ENCODE peak calls at places on chromosomes 3 and 15, in four cellular contexts. O is body of pancreas, W is IMR-90, Y is spleen. C is an unnamed sample. For H3K27me3, the result is how much of the 10 kb centered on the place peaks cover.

GRCh38 chr15:68551296-68551635 is 27.5 kb upstream of the CORO2B start:
- DNase-seq in O (no peak), W (no peak), Y (no peak), C (no peak)

GRCh38 chr15:40250304-40250656 is 11.4 kb downstream of the PAK6 start:
- DNase-seq in O (no peak), W (no peak), Y (no peak), C (no peak)

GRCh38 chr3:185242642-185243041 is 11.2 kb downstream of the EHHADH start:
- DNase-seq in O (no peak), W (no peak), Y (no peak), C (no peak)

GRCh38 chr3:36212291-36212690 is 168.0 kb upstream of the STAC start:
- DNase-seq in O (no peak), W (no peak), Y (no peak), C (no peak)

GRCh38 chr15:40951764-40952163 is 1.5 kb upstream of the CHAC1 start:
- DNase-seq in O (no peak), W (no peak), Y (no peak), C (no peak)

GRCh38 chr3:13654330-13655073 is 105.6 kb downstream of the FBLN2 start:
- DNase-seq in O (no peak), W (no peak), Y (peak), C (no peak)

GRCh38 chr3:45090855-45091254 is 55.3 kb downstream of the CDCP1 start:
- DNase-seq in O (no peak), W (no peak), Y (no peak), C (no peak)

GRCh38 chr15:61702224-61703120 is 357.8 kb downstream of the VPS13C start:
- DNase-seq in O (no peak), W (no peak), Y (no peak), C (no peak)

GRCh38 chr3:30260747-30261146 is 345.7 kb upstream of the TGFBR2 start:
- DNase-seq in O (no peak), W (peak), Y (no peak), C (no peak)

GRCh38 chr15:100111103-100112060 is 230.4 kb downstream of the ADAMTS17 start:
- DNase-seq in O (no peak), W (peak), Y (peak), C (peak)

GRCh38 chr3:45910892-45911291 is 24.5 kb downstream of the CCR9 start:
- DNase-seq in O (no peak), W (no peak), Y (no peak), C (no peak)

GRCh38 chr3:184539801-184540440 is 21.7 kb upstream of the EPHB3 start:
- DNase-seq in O (no peak), W (no peak), Y (peak), C (no peak)

GRCh38 chr3:144112036-144112435 is 140.4 kb downstream of the DIPK2A start:
- DNase-seq in O (no peak), W (no peak), Y (no peak), C (no peak)

GRCh38 chr3:27758083-27758482 is 36.0 kb upstream of the EOMES start:
- DNase-seq in O (no peak), W (peak), Y (no peak), C (no peak)

GRCh38 chr3:50572158-50572557 is 2.8 kb downstream of the HEMK1 start:
- DNase-seq in O (peak), W (peak), Y (peak), C (peak)

GRCh38 chr3:188003188-188004171 is 150.5 kb upstream of the LPP start:
- DNase-seq in O (peak), W (no peak), Y (no peak), C (peak)

GRCh38 chr3:66797916-66798560 is 200.1 kb upstream of the KBTBD8 start:
- DNase-seq in O (no peak), W (peak), Y (no peak), C (peak)

GRCh38 chr3:190302209-190302885 is 19.9 kb downstream of the CLDN1 start:
- DNase-seq in O (no peak), W (no peak), Y (no peak), C (no peak)

GRCh38 chr3:158789592-158789991 is 12.3 kb upstream of the MFSD1 start:
- DNase-seq in O (no peak), W (peak), Y (no peak), C (no peak)

GRCh38 chr3:195224156-195224979 is 46.6 kb downstream of the XXYLT1 start:
- DNase-seq in O (no peak), W (no peak), Y (no peak), C (no peak)

GRCh38 chr3:135229018-135229495 is 434.0 kb downstream of the EPHB1 start:
- DNase-seq in O (no peak), W (no peak), Y (no peak), C (no peak)

GRCh38 chr3:170593634-170594033 is 7.8 kb upstream of the SLC7A14 start:
- DNase-seq in O (no peak), W (no peak), Y (no peak), C (no peak)

GRCh38 chr3:188380252-188380651 is 226.3 kb downstream of the LPP start:
- DNase-seq in O (no peak), W (no peak), Y (no peak), C (no peak)

GRCh38 chr15:53197426-53197839 is 407.3 kb upstream of the ONECUT1 start:
- DNase-seq in O (peak), W (peak), Y (peak), C (peak)

GRCh38 chr15:40338041-40338657 is 2.6 kb downstream of the CCDC9B start:
- DNase-seq in O (peak), W (peak), Y (peak), C (no peak)

GRCh38 chr3:104908761-104909160 is 457.9 kb upstream of the ALCAM start:
- DNase-seq in O (no peak), W (no peak), Y (no peak), C (no peak)

GRCh38 chr3:68866157-68866556 is 66.2 kb downstream of the TAFA4 start:
- DNase-seq in O (no peak), W (no peak), Y (no peak), C (no peak)

GRCh38 chr15:49137861-49138260 is 17.5 kb downstream of the COPS2 start:
- DNase-seq in O (no peak), W (peak), Y (no peak), C (no peak)

GRCh38 chr3:89617706-89618105 is 510.3 kb downstream of the EPHA3 start:
- DNase-seq in O (no peak), W (peak), Y (no peak), C (no peak)

GRCh38 chr3:121654493-121655385 is 6.0 kb downstream of the HCLS1 start:
- DNase-seq in O (no peak), W (no peak), Y (no peak), C (no peak)

GRCh38 chr3:143536817-143537535 is 311.3 kb downstream of the SLC9A9 start:
- DNase-seq in O (peak), W (peak), Y (no peak), C (no peak)

GRCh38 chr3:27708246-27708645 is 13.9 kb downstream of the EOMES start:
- DNase-seq in O (no peak), W (no peak), Y (no peak), C (no peak)

GRCh38 chr3:66675383-66675782 is 174.6 kb upstream of the LRIG1 start:
- DNase-seq in O (no peak), W (peak), Y (no peak), C (no peak)

GRCh38 chr3:99128205-99128604 is 226.7 kb upstream of the DCBLD2 start:
- DNase-seq in O (no peak), W (peak), Y (no peak), C (no peak)

GRCh38 chr3:73623996-73624362 is 762 bp downstream of the PDZRN3 start:
- DNase-seq in O (peak), W (peak), Y (no peak), C (no peak)

DNA sequence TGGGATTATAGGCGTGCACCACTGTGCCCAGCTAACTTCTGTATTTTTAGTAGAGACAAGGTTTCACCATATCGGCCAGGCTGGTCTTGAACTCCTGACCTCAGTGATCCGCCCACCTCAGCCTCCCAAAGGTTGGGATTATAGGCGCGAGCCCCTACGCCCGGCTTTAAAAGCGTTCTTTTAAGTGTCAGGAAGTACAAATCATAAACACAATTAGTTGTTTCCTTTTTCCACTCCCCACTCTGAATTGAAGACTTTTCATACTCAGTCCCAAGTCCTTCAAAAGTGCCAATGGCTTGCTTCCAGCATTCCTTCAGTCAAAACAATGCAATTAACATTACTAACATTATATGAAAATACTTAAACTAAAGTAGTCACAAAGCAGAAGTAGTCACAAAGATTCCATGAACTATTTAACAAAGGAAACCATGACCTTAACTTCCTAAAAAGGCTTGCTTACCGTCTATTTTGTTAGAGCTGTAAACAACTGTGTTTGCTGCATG is 8.1 kb downstream of the WDR82 start:
- DNase-seq in O (no peak), W (no peak), Y (peak), C (no peak)
- H3K4me3 ChIP-seq in O (no peak), W (no peak), Y (no peak), C (no peak)

GRCh38 chr15:89359471-89360293 is 25.1 kb upstream of the POLG start:
- DNase-seq in O (no peak), W (no peak), Y (peak), C (no peak)

GRCh38 chr15:89362203-89363101 is 27.8 kb upstream of the POLG start:
- DNase-seq in O (no peak), W (no peak), Y (peak), C (no peak)

GRCh38 chr15:89363133-89363532 is 28.5 kb upstream of the POLG start:
- DNase-seq in O (no peak), W (no peak), Y (peak), C (no peak)

GRCh38 chr15:89360294-89360971 is 25.8 kb upstream of the POLG start:
- DNase-seq in O (no peak), W (no peak), Y (peak), C (no peak)

GRCh38 chr15:89361451-89362202 is 27.0 kb upstream of the POLG start:
- DNase-seq in O (peak), W (peak), Y (peak), C (peak)
- H3K27me3 ChIP-seq in O (under half), W (half or more), Y (half or more), C (half or more)

GRCh38 chr15:90956551-90957104 is 1.9 kb downstream of the RCCD1 start:
- DNase-seq in O (peak), W (peak), Y (peak), C (peak)
- TF ChIP-seq POLR2A in O (peak), W (peak), Y (no peak), C (no peak)

DNA sequence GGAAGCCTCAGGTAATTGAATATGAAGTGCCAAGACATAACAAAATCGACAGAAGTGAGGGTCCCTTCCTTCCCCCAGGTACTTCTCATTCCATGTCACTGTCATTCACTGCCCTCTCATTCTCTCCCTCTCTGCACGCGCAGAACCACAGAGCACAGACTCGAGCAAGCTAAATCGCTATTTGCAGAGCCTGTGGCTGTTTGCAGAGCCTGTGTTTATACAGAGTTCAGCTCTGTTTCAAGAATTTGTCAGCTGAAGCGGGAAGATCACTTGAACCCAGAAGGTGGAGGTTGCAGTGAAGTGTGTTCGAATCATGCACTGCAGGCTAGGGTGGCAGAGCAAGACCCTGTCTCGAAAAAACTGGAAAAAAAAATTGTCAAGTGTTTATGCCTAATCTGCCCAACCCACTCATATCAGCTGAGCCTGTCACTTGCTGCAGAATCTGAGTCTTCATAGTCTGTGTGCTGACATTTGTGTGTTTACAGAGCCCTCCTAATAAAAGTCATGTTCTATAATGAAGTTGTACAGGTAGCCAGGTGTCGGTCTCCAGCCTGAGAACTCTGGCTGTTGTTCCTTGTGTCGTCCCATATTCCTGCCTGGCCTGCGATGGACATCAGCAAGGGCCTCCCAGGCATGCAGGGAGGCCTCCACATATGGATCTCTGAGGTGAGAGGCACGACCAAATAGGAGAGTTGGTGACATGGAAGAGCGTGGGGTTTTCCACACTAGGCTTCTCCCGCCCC is 2.7 kb downstream of the VILL start:
- DNase-seq in O (peak), W (no peak), Y (peak), C (no peak)
- H3K4me3 ChIP-seq in O (no peak), W (no peak), Y (peak), C (peak)

GRCh38 chr15:76058714-76059319 is 968 bp upstream of the TMEM266 start:
- DNase-seq in O (peak), W (no peak), Y (no peak), C (no peak)

GRCh38 chr15:76057332-76058000 is 2.3 kb upstream of the TMEM266 start:
- DNase-seq in O (peak), W (peak), Y (no peak), C (no peak)

GRCh38 chr15:76061700-76062099 is 1.9 kb downstream of the TMEM266 start:
- DNase-seq in O (no peak), W (no peak), Y (no peak), C (no peak)

GRCh38 chr15:76060098-76060989 is 559 bp downstream of the TMEM266 start:
- DNase-seq in O (no peak), W (no peak), Y (no peak), C (no peak)

DNA sequence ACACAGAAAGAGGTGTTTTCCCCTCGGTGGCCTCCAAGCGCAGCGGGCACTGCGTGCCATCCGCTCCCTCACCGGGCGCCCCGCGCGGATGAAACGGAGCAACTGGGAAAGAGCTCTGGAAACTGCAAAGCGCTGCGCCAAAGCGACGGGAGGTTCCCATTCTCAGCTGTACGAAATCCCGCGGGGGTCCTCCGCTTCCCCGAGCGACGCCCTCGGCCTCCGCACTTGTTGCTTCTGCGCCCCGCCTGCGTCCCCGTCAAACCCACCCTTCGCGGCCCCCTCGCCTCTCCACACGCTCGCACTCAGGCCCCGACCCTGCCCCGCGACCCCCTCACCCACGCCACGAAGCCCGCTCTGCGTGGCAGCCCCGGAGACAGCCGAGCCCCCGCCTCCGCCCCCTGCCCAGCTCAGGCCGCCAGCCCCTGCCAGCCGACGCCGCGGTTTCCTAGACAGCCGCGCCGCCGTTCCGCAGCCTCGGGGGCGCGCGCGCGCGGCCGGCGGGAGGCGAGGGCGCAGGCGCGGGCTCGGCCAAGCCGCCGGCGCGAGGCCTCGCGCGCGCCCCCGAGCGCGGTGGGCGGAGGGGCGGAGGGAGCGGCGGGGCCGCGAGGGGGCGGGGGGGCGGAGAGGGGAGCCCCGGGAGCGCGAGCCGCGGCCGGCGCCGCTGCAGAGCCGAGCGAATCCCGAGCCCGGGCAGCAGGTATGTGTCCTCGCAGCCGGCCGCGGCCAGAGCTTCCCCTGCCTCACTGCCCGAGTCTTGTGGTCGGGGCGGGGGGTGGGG is at the start of gene TMEM266:
- DNase-seq in O (peak), W (peak), Y (peak), C (peak)
- H3K27me3 ChIP-seq in O (under half), W (half or more), Y (under half), C (under half)

DNA sequence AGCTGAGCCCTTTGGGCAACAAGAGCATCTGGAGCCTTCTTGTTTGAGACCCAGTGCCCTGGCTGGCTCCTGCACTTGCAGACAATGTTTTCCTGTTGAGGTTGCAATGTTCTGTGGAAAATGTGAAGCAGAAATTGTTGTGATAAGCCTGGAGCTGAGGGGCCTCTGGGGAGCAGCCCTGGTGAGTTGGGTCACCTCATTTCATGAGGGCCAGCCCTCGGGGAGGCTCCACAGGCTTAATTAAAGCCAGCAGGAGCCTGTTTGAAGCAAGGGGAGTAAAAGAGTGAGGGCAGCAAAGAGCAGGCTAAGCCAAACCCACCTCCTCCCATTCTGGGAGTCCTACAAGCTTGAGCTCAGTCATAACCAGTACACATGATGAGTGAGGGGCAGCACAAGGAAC is 154.3 kb downstream of the ALDH1A2 start:
- DNase-seq in O (no peak), W (no peak), Y (no peak), C (no peak)
- TF ChIP-seq POLR2A in O (no peak), W (no peak), Y (no peak), C (no peak)

GRCh38 chr3:23808525-23808924 is 2.8 kb downstream of the UBE2E1 start:
- DNase-seq in O (no peak), W (no peak), Y (no peak), C (no peak)
- H3K4me3 ChIP-seq in O (no peak), W (no peak), Y (no peak), C (no peak)

GRCh38 chr3:180678231-180678630 is 1.1 kb downstream of the CCDC39 start:
- DNase-seq in O (no peak), W (no peak), Y (no peak), C (no peak)
- H3K27me3 ChIP-seq in O (under half), W (under half), Y (under half), C (under half)